ENCODE peak calls at places on chromosome 1, in four cellular contexts. M, O, X and H are unnamed samples.

GRCh38 chr1:7940745-7941436 is at the start of gene TNFRSF9:
- DNase-seq in M (peak; percentile 14), O (peak; percentile 54), X (no peak), H (no peak)

GRCh38 chr1:227486559-227486958 is 76.8 kb upstream of the ZNF678 start:
- DNase-seq in M (no peak), O (no peak), X (no peak), H (no peak)

GRCh38 chr1:211281322-211282022 is 22.3 kb downstream of the RCOR3 start:
- DNase-seq in M (peak; percentile 57), O (peak; percentile 34), X (no peak), H (no peak)

GRCh38 chr1:25568834-25569598 is 25.6 kb downstream of the LDLRAP1 start:
- DNase-seq in M (peak; percentile 89), O (peak; percentile 88), X (no peak), H (no peak)

GRCh38 chr1:2554621-2555387 is 1.4 kb upstream of the TNFRSF14 start:
- DNase-seq in M (peak; percentile 19), O (no peak), X (no peak), H (no peak)

GRCh38 chr1:56584910-56585528 is 5.7 kb upstream of the PLPP3 start:
- DNase-seq in M (peak; percentile 64), O (peak; percentile 77), X (no peak), H (no peak)

GRCh38 chr1:188672153-188672552 is 1805.5 kb downstream of the BRINP3 start:
- DNase-seq in M (no peak), O (no peak), X (no peak), H (no peak)

GRCh38 chr1:111906111-111906510 is 83.4 kb downstream of the KCND3 start:
- DNase-seq in M (no peak), O (no peak), X (no peak), H (no peak)

GRCh38 chr1:77762072-77762476 is 2.4 kb upstream of the USP33 start:
- DNase-seq in M (no peak), O (peak; percentile 81), X (no peak), H (no peak)

GRCh38 chr1:177891809-177892208 is 78.0 kb downstream of the SEC16B start:
- DNase-seq in M (no peak), O (no peak), X (no peak), H (no peak)

GRCh38 chr1:202274611-202275010 is 67.1 kb downstream of the UBE2T start:
- DNase-seq in M (peak; percentile 59), O (peak; percentile 12), X (no peak), H (peak; percentile 41)

GRCh38 chr1:213374369-213374768 is 323.3 kb downstream of the RPS6KC1 start:
- DNase-seq in M (peak; percentile 84), O (peak; percentile 32), X (peak; percentile 39), H (peak; percentile 78)

GRCh38 chr1:33265780-33266605 is 9.7 kb downstream of the ZNF362 start:
- DNase-seq in M (no peak), O (no peak), X (no peak), H (no peak)

GRCh38 chr1:201217851-201218250 is 27.2 kb downstream of the IGFN1 start:
- DNase-seq in M (no peak), O (no peak), X (no peak), H (peak; percentile 17)

GRCh38 chr1:4527819-4528218 is 126.6 kb upstream of the AJAP1 start:
- DNase-seq in M (no peak), O (no peak), X (no peak), H (no peak)

GRCh38 chr1:88169939-88170338 is 514.1 kb upstream of the PKN2 start:
- DNase-seq in M (no peak), O (no peak), X (no peak), H (no peak)

GRCh38 chr1:232179896-232180760 is 449.8 kb downstream of the SIPA1L2 start:
- DNase-seq in M (peak; percentile 41), O (no peak), X (no peak), H (no peak)

GRCh38 chr1:224786533-224787249 is 142.8 kb upstream of the DNAH14 start:
- DNase-seq in M (peak; percentile 68), O (peak; percentile 4), X (no peak), H (no peak)

GRCh38 chr1:57423135-57424131 is at the start of gene DAB1:
- DNase-seq in M (peak; percentile 82), O (peak; percentile 11), X (no peak), H (peak; percentile 52)

GRCh38 chr1:164337885-164338284 is 221.1 kb upstream of the PBX1 start:
- DNase-seq in M (peak; percentile 42), O (no peak), X (no peak), H (no peak)

GRCh38 chr1:172400073-172400737 is 20.3 kb upstream of the C1orf105 start:
- DNase-seq in M (peak; percentile 29), O (no peak), X (no peak), H (no peak)

GRCh38 chr1:237610157-237610556 is 280.6 kb downstream of the ZP4 start:
- DNase-seq in M (no peak), O (no peak), X (no peak), H (no peak)

GRCh38 chr1:61589382-61589765 is 135.6 kb downstream of the TM2D1 start:
- DNase-seq in M (no peak), O (no peak), X (no peak), H (no peak)

GRCh38 chr1:232792949-232793348 is 12.3 kb upstream of the MAP10 start:
- DNase-seq in M (no peak), O (no peak), X (no peak), H (no peak)

GRCh38 chr1:230282157-230282556 is 144.0 kb downstream of the PGBD5 start:
- DNase-seq in M (no peak), O (no peak), X (no peak), H (no peak)

GRCh38 chr1:29575277-29575676 is 339.0 kb downstream of the PTPRU start:
- DNase-seq in M (no peak), O (no peak), X (no peak), H (no peak)

GRCh38 chr1:23743287-23744052 is at the start of gene ELOA:
- DNase-seq in M (peak; percentile 83), O (peak; percentile 53), X (peak; percentile 23), H (peak; percentile 78)

GRCh38 chr1:33021567-33022431 is 14.9 kb downstream of the AK2 start:
- DNase-seq in M (peak; percentile 81), O (no peak), X (no peak), H (no peak)

GRCh38 chr1:196877964-196878363 is 9.9 kb upstream of the CFHR4 start:
- DNase-seq in M (peak; percentile 75), O (peak; percentile 12), X (peak; percentile 56), H (peak; percentile 81)

GRCh38 chr1:9778905-9779304 is 44.9 kb downstream of the CLSTN1 start:
- DNase-seq in M (no peak), O (no peak), X (no peak), H (no peak)

GRCh38 chr1:9782116-9782751 is 41.5 kb downstream of the CLSTN1 start:
- DNase-seq in M (no peak), O (no peak), X (no peak), H (no peak)

GRCh38 chr1:9774744-9775679 is 48.8 kb downstream of the CLSTN1 start:
- DNase-seq in M (peak; percentile 50), O (no peak), X (no peak), H (no peak)

GRCh38 chr1:9780554-9781110 is 43.1 kb downstream of the CLSTN1 start:
- DNase-seq in M (no peak), O (no peak), X (no peak), H (no peak)

GRCh38 chr1:9776685-9777084 is 47.1 kb downstream of the CLSTN1 start:
- DNase-seq in M (no peak), O (no peak), X (no peak), H (no peak)
- H4K5ac ChIP-seq in M (no peak overlapping the region), O (no peak overlapping the region), X (no peak overlapping the region), H (no peak overlapping the region)

DNA sequence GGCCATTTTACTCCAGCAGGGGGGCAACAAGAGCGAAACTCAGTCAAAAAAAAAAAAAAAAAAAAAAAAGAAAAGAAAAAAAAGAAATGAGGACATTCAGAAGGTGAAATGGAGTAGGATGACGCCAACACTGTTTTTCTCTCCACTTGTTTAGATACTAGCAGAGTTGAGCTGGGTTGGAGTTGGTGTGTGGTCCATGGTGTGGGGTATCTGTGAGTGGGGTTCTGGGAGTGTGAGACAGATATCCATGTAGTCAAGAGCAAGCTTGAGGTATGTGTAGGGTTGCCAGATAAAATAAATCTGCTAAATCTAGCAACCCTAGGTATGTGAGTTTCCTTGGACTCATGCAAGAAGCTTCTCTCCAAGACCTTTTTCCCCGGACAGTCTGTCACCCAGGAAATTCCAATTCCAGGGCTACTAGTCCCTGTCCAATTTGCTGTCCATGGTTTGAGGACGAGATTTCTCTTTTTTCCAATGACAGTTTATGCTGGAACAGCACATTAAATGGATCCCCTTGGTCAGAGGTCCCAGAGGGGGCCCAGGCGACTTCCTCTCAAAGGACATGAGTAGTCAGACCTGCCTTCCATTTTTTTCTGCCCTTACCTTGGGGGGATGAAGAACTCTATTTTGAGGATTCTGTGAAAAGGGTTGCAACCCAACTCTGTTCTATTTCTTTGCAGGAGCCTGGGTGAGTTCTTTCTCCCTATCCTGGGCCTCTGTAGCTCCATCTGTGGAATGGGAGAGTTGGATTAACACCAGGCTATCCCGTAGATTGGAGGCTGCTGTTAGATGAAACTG is 2.1 kb upstream of the FOXD2 start:
- DNase-seq in M (no peak), O (no peak), X (no peak), H (no peak)
- H4K5ac ChIP-seq in M (no peak overlapping the region), O (no peak overlapping the region), X (no peak overlapping the region), H (no peak overlapping the region)

GRCh38 chr1:155892801-155893200 is 18.3 kb downstream of the RIT1 start:
- DNase-seq in M (no peak), O (peak; percentile 89), X (no peak), H (no peak)
- H4K5ac ChIP-seq in M (no peak overlapping the region), O (peak overlapping the region; percentile 96), X (no peak overlapping the region), H (no peak overlapping the region)

DNA sequence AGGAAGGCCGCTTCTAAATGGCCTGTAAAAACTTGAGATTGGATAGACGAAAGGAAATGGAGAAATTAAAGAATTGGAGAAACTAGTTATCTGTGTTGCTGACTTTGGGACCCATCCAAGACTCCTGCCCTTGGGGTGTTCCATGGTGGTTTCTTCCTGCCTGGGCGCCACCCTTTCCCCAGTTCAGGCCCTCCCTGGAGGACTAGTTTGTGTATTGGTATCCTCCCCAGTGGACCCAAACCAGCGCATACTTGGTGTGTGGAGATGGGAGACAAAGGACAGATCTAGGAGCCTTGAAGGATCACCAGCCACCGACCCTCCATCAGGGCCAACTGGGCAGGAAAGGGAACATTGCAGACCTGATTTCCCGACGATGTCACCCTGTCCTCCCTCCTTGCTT is 7.1 kb downstream of the SPATA46 start:
- DNase-seq in M (no peak), O (no peak), X (no peak), H (no peak)
- H4K5ac ChIP-seq in M (no peak overlapping the region), O (no peak overlapping the region), X (no peak overlapping the region), H (no peak overlapping the region)